ENCODE peak calls at places on chromosomes 5 and 9, in five cellular contexts. R is stimulated activated CD4-positive, alpha-beta T cell treated with anti-CD3 and anti-CD28 coated beads, Interleukin-4, amount 100 ng/mL, for 4 hours; O is effector CD4-positive, alpha-beta T cell; W is H1; M is heart right ventricle. U is an unnamed sample.

GRCh38 chr5:173886157-173886556 is 2.0 kb upstream of the CPEB4 start:
- DNase-seq in R (no peak), O (no peak), W (no peak), M (no peak), U (no peak)

GRCh38 chr5:6659941-6660684 is 26.9 kb downstream of the SRD5A1 start:
- DNase-seq in R (no peak), O (no peak), W (no peak), M (no peak), U (no peak)

GRCh38 chr5:134945041-134945440 is 22.7 kb upstream of the CATSPER3 start:
- DNase-seq in R (no peak), O (no peak), W (no peak), M (no peak), U (no peak)

GRCh38 chr5:80216753-80217596 is 38.9 kb downstream of the SERINC5 start:
- DNase-seq in R (peak; percentile 21), O (no peak), W (no peak), M (peak; percentile 84), U (no peak)

GRCh38 chr9:128121924-128122808 is 5.4 kb downstream of the PTGES2 start:
- DNase-seq in R (no peak), O (no peak), W (no peak), M (no peak), U (no peak)

GRCh38 chr9:19162956-19163355 is 35.7 kb upstream of the PLIN2 start:
- DNase-seq in R (no peak), O (no peak), W (no peak), M (no peak), U (peak; percentile 77)

GRCh38 chr9:128987800-128988199 is 40.3 kb downstream of the NUP188 start:
- DNase-seq in R (no peak), O (no peak), W (no peak), M (peak; percentile 38), U (peak; percentile 81)

GRCh38 chr5:31059889-31060288 is 133.6 kb upstream of the CDH6 start:
- DNase-seq in R (no peak), O (no peak), W (no peak), M (no peak), U (peak; percentile 32)

GRCh38 chr5:88674262-88675158 is 208.5 kb downstream of the MEF2C start:
- DNase-seq in R (no peak), O (no peak), W (peak; percentile 78), M (no peak), U (no peak)

GRCh38 chr9:100013573-100013972 is 85.2 kb downstream of the ERP44 start:
- DNase-seq in R (no peak), O (no peak), W (no peak), M (no peak), U (no peak)

GRCh38 chr5:139764250-139764791 is 31.3 kb upstream of the PSD2 start:
- DNase-seq in R (no peak), O (no peak), W (peak; percentile 83), M (no peak), U (no peak)

GRCh38 chr9:106587021-106587420 is 275.9 kb upstream of the ZNF462 start:
- DNase-seq in R (no peak), O (no peak), W (no peak), M (no peak), U (no peak)

GRCh38 chr5:94021246-94021645 is 279.8 kb upstream of the POU5F2 start:
- DNase-seq in R (no peak), O (no peak), W (no peak), M (no peak), U (peak; percentile 76)

GRCh38 chr5:146344155-146345118 is 5.8 kb downstream of the POU4F3 start:
- DNase-seq in R (no peak), O (no peak), W (peak; percentile 91), M (no peak), U (no peak)

GRCh38 chr9:130446111-130446861 is 1.5 kb downstream of the ASS1 start:
- DNase-seq in R (no peak), O (no peak), W (peak; percentile 67), M (peak; percentile 89), U (peak; percentile 84)

GRCh38 chr9:29750062-29750461 is 2176.8 kb upstream of the C9orf72 start:
- DNase-seq in R (no peak), O (no peak), W (no peak), M (no peak), U (peak; percentile 27)

GRCh38 chr9:89609426-89610006 is 4.7 kb downstream of the GADD45G start:
- DNase-seq in R (no peak), O (no peak), W (no peak), M (no peak), U (no peak)

GRCh38 chr9:96603305-96604004 is 16.2 kb downstream of the CDC14B start:
- DNase-seq in R (no peak), O (no peak), W (no peak), M (no peak), U (peak; percentile 41)

GRCh38 chr5:140868721-140869554 is at the start of gene PCDHA11:
- DNase-seq in R (no peak), O (no peak), W (no peak), M (no peak), U (peak; percentile 6)

GRCh38 chr5:72943307-72943706 is 12.5 kb upstream of the FCHO2 start:
- DNase-seq in R (no peak), O (no peak), W (no peak), M (no peak), U (no peak)

GRCh38 chr9:87259543-87259942 is 238.1 kb upstream of the DAPK1 start:
- DNase-seq in R (no peak), O (no peak), W (no peak), M (no peak), U (no peak)

GRCh38 chr9:77763566-77763965 is 115.4 kb upstream of the GNA14 start:
- DNase-seq in R (no peak), O (no peak), W (no peak), M (no peak), U (no peak)

GRCh38 chr9:130263601-130264413 is 1.8 kb upstream of the HMCN2 start:
- DNase-seq in R (no peak), O (no peak), W (no peak), M (no peak), U (no peak)